ENCODE peak calls at places on chromosomes 2 and 18, in four cellular contexts. Z is GM04504, M is fibroblast of pulmonary artery, A is substantia nigra. V is an unnamed sample.

GRCh38 chr18:45801396-45802004 is 24.0 kb upstream of the SIGLEC15 start:
- DNase-seq in Z (no peak), M (no peak), A (no peak), V (no peak)

GRCh38 chr2:166862582-166863132 is 25.6 kb upstream of the XIRP2 start:
- DNase-seq in A (no peak), Z (no peak), M (no peak), V (no peak)

GRCh38 chr2:21418456-21418855 is 294.7 kb downstream of the TDRD15 start:
- DNase-seq in M (no peak), A (no peak), Z (no peak), V (no peak)

GRCh38 chr2:20141056-20141762 is 83.7 kb downstream of the SDC1 start:
- DNase-seq in Z (peak), M (peak), A (no peak), V (no peak)

GRCh38 chr2:134277223-134277622 is 23.4 kb downstream of the MGAT5 start:
- DNase-seq in A (no peak), Z (no peak), M (no peak), V (no peak)

GRCh38 chr2:134728163-134728562 is 9.4 kb upstream of the TMEM163 start:
- DNase-seq in M (peak), Z (no peak), A (no peak), V (no peak)

GRCh38 chr2:55147531-55147930 is 84.6 kb downstream of the CLHC1 start:
- DNase-seq in M (no peak), A (no peak), Z (no peak), V (no peak)

GRCh38 chr2:43086451-43087221 is 139.8 kb downstream of the ZFP36L2 start:
- DNase-seq in A (no peak), M (peak), Z (peak), V (no peak)

GRCh38 chr2:47226124-47227040 is 71.3 kb upstream of the STPG4 start:
- DNase-seq in Z (no peak), M (no peak), A (no peak), V (no peak)

GRCh38 chr2:132766573-132766972 is 96.6 kb upstream of the LYPD1 start:
- DNase-seq in A (no peak), Z (no peak), M (no peak), V (no peak)

GRCh38 chr2:39216495-39217191 is 27.1 kb downstream of the CDKL4 start:
- DNase-seq in A (no peak), M (no peak), Z (no peak), V (peak)

GRCh38 chr2:101327863-101328394 is 19.4 kb upstream of the RNF149 start:
- DNase-seq in Z (no peak), M (no peak), A (no peak), V (no peak)

GRCh38 chr2:82395531-82395930 is 2063.5 kb downstream of the SUCLG1 start:
- DNase-seq in M (no peak), A (no peak), Z (no peak), V (no peak)

GRCh38 chr18:31574359-31574758 is 17.3 kb upstream of the TTR start:
- DNase-seq in M (no peak), Z (no peak), A (no peak), V (no peak)

V was measured in effector memory CD4-positive, alpha-beta T cell.